ENCODE peak calls at places on chromosomes 7 and 10, in nine cellular contexts. Y, G, R, C, X, D, E, I and J are unnamed samples.

GRCh38 chr7:93364806-93365205 is 132.6 kb downstream of the VPS50 start:
- DNase-seq in D (no peak), R (no peak), G (no peak), Y (no peak), C (no peak), X (no peak), I (no peak), E (no peak), J (no peak)

GRCh38 chr10:88346151-88346977 is 236.8 kb downstream of the RNLS start:
- DNase-seq in E (no peak), I (no peak), R (no peak), X (no peak), C (no peak), Y (peak), D (no peak), G (no peak), J (no peak)

GRCh38 chr10:60089095-60089494 is 182.7 kb upstream of the CCDC6 start:
- DNase-seq in R (no peak), C (no peak), I (no peak), E (no peak), Y (peak), X (no peak), D (no peak), G (no peak), J (no peak)

GRCh38 chr10:113842171-113842570 is 11.7 kb downstream of the DCLRE1A start:
- DNase-seq in G (no peak), X (no peak), R (no peak), I (no peak), D (no peak), E (no peak), Y (no peak), C (no peak), J (no peak)

GRCh38 chr10:133324857-133325260 is 11.8 kb downstream of the CALY start:
- DNase-seq in Y (no peak), R (no peak), D (no peak), I (no peak), G (no peak), E (no peak), C (no peak), X (no peak), J (no peak)

GRCh38 chr10:57579926-57580325 is 687.8 kb downstream of the IPMK start:
- DNase-seq in D (peak), E (peak), R (no peak), I (no peak), C (no peak), X (no peak), G (peak), Y (peak), J (peak)

GRCh38 chr7:223118-223800 is 30.9 kb downstream of the FAM20C start:
- DNase-seq in D (no peak), E (peak), I (no peak), Y (no peak), R (no peak), G (no peak), C (no peak), X (no peak), J (no peak)

GRCh38 chr10:28796606-28797512 is 119.5 kb downstream of the BAMBI start:
- DNase-seq in X (no peak), G (no peak), I (no peak), C (no peak), Y (peak), E (peak), R (no peak), D (no peak), J (no peak)

GRCh38 chr10:74079914-74080590 is 70.6 kb downstream of the AP3M1 start:
- DNase-seq in E (peak), I (no peak), R (no peak), C (no peak), G (peak), Y (peak), D (no peak), X (no peak), J (no peak)

GRCh38 chr10:66929375-66929774 is 3.5 kb downstream of the LRRTM3 start:
- DNase-seq in C (no peak), X (no peak), G (no peak), I (no peak), Y (no peak), D (peak), E (no peak), R (no peak), J (peak)

GRCh38 chr7:131015131-131015954 is 281.3 kb upstream of the KLF14 start:
- DNase-seq in G (no peak), C (no peak), X (no peak), D (no peak), Y (peak), R (no peak), E (peak), I (no peak), J (no peak)

GRCh38 chr7:140562921-140563600 is 77.6 kb downstream of the DENND2A start:
- DNase-seq in G (no peak), D (no peak), I (no peak), C (no peak), X (no peak), R (no peak), Y (peak), E (peak), J (no peak)

GRCh38 chr10:85105614-85106013 is 777.2 kb downstream of the CCSER2 start:
- DNase-seq in E (no peak), R (no peak), D (no peak), X (no peak), G (no peak), I (no peak), Y (no peak), C (no peak), J (no peak)

GRCh38 chr10:5485948-5486851 is 13.2 kb downstream of the CALML5 start:
- DNase-seq in Y (no peak), R (no peak), D (no peak), E (no peak), I (no peak), X (no peak), G (no peak), C (no peak), J (no peak)

GRCh38 chr10:70992436-70992835 is 104.1 kb upstream of the PCBD1 start:
- DNase-seq in X (no peak), R (no peak), D (no peak), C (no peak), E (no peak), G (no peak), Y (no peak), I (no peak), J (no peak)

GRCh38 chr10:52783726-52784125 is 11.1 kb upstream of the MBL2 start:
- DNase-seq in E (no peak), C (no peak), Y (no peak), D (no peak), G (no peak), R (no peak), X (no peak), I (no peak), J (no peak)

GRCh38 chr10:10589540-10589939 is 428.1 kb upstream of the CELF2 start:
- DNase-seq in R (peak), E (peak), Y (peak), X (peak), G (peak), C (peak), D (no peak), I (no peak), J (no peak)

GRCh38 chr7:2728309-2729042 is 40.5 kb downstream of the AMZ1 start:
- DNase-seq in R (no peak), G (no peak), C (no peak), I (no peak), Y (no peak), E (no peak), D (no peak), X (no peak), J (no peak)

GRCh38 chr7:134890246-134891240 is 95.8 kb upstream of the AGBL3 start:
- DNase-seq in D (peak), G (peak), E (peak), C (no peak), I (no peak), X (no peak), R (no peak), Y (peak), J (peak)

GRCh38 chr10:102118867-102119266 is 1.3 kb downstream of the LDB1 start:
- DNase-seq in R (no peak), G (no peak), Y (peak), I (no peak), D (peak), C (no peak), X (no peak), E (peak), J (peak)

GRCh38 chr10:130254168-130255061 is 118.2 kb downstream of the GLRX3 start:
- DNase-seq in Y (no peak), E (peak), D (no peak), C (no peak), X (no peak), G (no peak), I (no peak), R (no peak), J (no peak)

GRCh38 chr7:23000597-23001360 is 13.2 kb downstream of the HYCC1 start:
- DNase-seq in R (no peak), X (no peak), E (peak), Y (no peak), D (no peak), I (no peak), G (no peak), C (no peak), J (no peak)

GRCh38 chr10:13593560-13593959 is 6.8 kb downstream of the PRPF18 start:
- DNase-seq in C (no peak), Y (peak), X (no peak), R (no peak), G (no peak), E (peak), I (no peak), D (no peak), J (no peak)

GRCh38 chr7:5586279-5586962 is 162.8 kb upstream of the TNRC18 start:
- DNase-seq in E (no peak), G (no peak), X (no peak), D (no peak), I (no peak), R (no peak), Y (no peak), C (no peak), J (no peak)

GRCh38 chr10:86285136-86285790 is 81.3 kb downstream of the GRID1 start:
- DNase-seq in I (no peak), E (no peak), D (no peak), Y (no peak), R (no peak), C (no peak), G (no peak), X (no peak), J (no peak)

GRCh38 chr10:79984851-79985250 is 35.9 kb upstream of the SFTPD start:
- DNase-seq in G (peak), E (no peak), R (peak), D (no peak), X (peak), C (no peak), Y (no peak), I (no peak), J (no peak)

GRCh38 chr7:98474558-98474957 is 73.7 kb upstream of the BAIAP2L1 start:
- DNase-seq in G (no peak), I (no peak), C (no peak), R (no peak), E (no peak), Y (peak), D (no peak), X (no peak), J (no peak)

GRCh38 chr7:13276977-13277376 is 589.5 kb downstream of the ARL4A start:
- DNase-seq in G (no peak), E (no peak), Y (peak), X (no peak), R (no peak), D (no peak), C (no peak), I (no peak), J (no peak)

GRCh38 chr7:24038993-24039392 is 245.0 kb upstream of the NPY start:
- DNase-seq in I (no peak), E (no peak), C (no peak), X (no peak), D (no peak), R (no peak), Y (no peak), G (no peak), J (peak)

GRCh38 chr7:158602905-158603772 is 15.5 kb upstream of the PTPRN2 start:
- DNase-seq in X (peak), C (peak), D (no peak), E (peak), G (no peak), I (no peak), R (no peak), Y (no peak), J (no peak)

GRCh38 chr10:61063035-61063434 is 119.0 kb upstream of the RHOBTB1 start:
- DNase-seq in D (peak), C (no peak), Y (peak), E (no peak), X (no peak), G (no peak), R (no peak), I (no peak), J (peak)

GRCh38 chr10:68879628-68880027 is 21.5 kb upstream of the DDX50 start:
- DNase-seq in D (no peak), E (no peak), Y (no peak), G (no peak), X (no peak), R (no peak), I (no peak), C (no peak), J (no peak)

GRCh38 chr7:101874028-101874427 is 56.6 kb downstream of the CUX1 start:
- DNase-seq in G (no peak), C (no peak), X (no peak), R (no peak), E (no peak), D (no peak), I (no peak), Y (no peak), J (no peak)

GRCh38 chr7:151755131-151755787 is 121.7 kb downstream of the PRKAG2 start:
- DNase-seq in D (no peak), C (no peak), Y (peak), R (no peak), I (no peak), X (no peak), G (no peak), E (no peak), J (no peak)

GRCh38 chr7:119783799-119784198 is 489.2 kb upstream of the KCND2 start:
- DNase-seq in C (no peak), D (no peak), X (no peak), Y (peak), E (peak), G (no peak), I (no peak), R (no peak), J (no peak)

GRCh38 chr7:41097501-41097900 is 605.4 kb downstream of the INHBA start:
- DNase-seq in X (no peak), E (peak), C (no peak), R (no peak), D (no peak), I (no peak), G (peak), Y (peak), J (no peak)

GRCh38 chr10:8037199-8037801 is 17.2 kb upstream of the GATA3 start:
- DNase-seq in G (no peak), E (no peak), X (peak), D (no peak), C (no peak), Y (no peak), R (no peak), I (no peak), J (no peak)

GRCh38 chr10:66162560-66163143 is 763.2 kb upstream of the LRRTM3 start:
- DNase-seq in X (no peak), R (no peak), C (no peak), G (no peak), E (no peak), Y (no peak), D (no peak), I (no peak), J (no peak)

GRCh38 chr10:133128126-133129081 is 31.6 kb upstream of the KNDC1 start:
- DNase-seq in Y (no peak), R (no peak), D (no peak), E (no peak), I (no peak), G (no peak), X (no peak), C (no peak), J (no peak)